ENCODE peak calls at places on chromosomes 3 and 15, in six cellular contexts. O is upper lobe of left lung, X is K562, L is HCT116, Q is HepG2, E is GM12878. I is an unnamed sample.
A peak's percentile ranks its signal among the peaks of the same experiment; 100 is the strongest.

GRCh38 chr3:172107403-172107802 is 68.0 kb downstream of the FNDC3B start:
- ATAC-seq in O (no peak), Q (peak; percentile 5), L (no peak), X (peak; percentile 48), E (peak; percentile 89), I (no peak)

GRCh38 chr3:124635169-124635539 is 95.1 kb upstream of the UMPS start:
- ATAC-seq in L (no peak), Q (peak; percentile 88), O (no peak), E (no peak), X (no peak), I (no peak)

GRCh38 chr15:62125763-62126162 is 39.3 kb downstream of the C2CD4B start:
- ATAC-seq in Q (peak; percentile 87), X (peak; percentile 86), E (no peak), L (peak; percentile 97), O (peak; percentile 55), I (no peak)

GRCh38 chr3:192897005-192897404 is 20.7 kb downstream of the MB21D2 start:
- ATAC-seq in L (no peak), Q (peak; percentile 85), X (no peak), O (no peak), E (no peak), I (no peak)

GRCh38 chr15:57334257-57334656 is 42.0 kb upstream of the CGNL1 start:
- ATAC-seq in O (peak; percentile 71), Q (no peak), E (no peak), X (peak; percentile 57), L (peak; percentile 82), I (peak; percentile 34)

GRCh38 chr3:177236704-177237103 is 39.4 kb upstream of the TBL1XR1 start:
- ATAC-seq in Q (no peak), L (no peak), E (no peak), O (no peak), X (peak; percentile 69), I (no peak)

GRCh38 chr3:84906065-84906464 is 52.7 kb upstream of the CADM2 start:
- ATAC-seq in E (no peak), O (peak; percentile 65), L (no peak), Q (peak; percentile 52), X (no peak), I (no peak)

GRCh38 chr3:53375019-53375418 is 27.7 kb upstream of the DCP1A start:
- ATAC-seq in X (peak; percentile 98), L (peak; percentile 100), Q (peak; percentile 99), O (peak; percentile 93), E (peak; percentile 98), I (peak; percentile 79)

GRCh38 chr3:78660958-78661357 is 1106.8 kb downstream of the ROBO1 start:
- ATAC-seq in E (no peak), X (no peak), O (no peak), Q (no peak), L (no peak), I (peak; percentile 37)

GRCh38 chr3:68936855-68937254 is 4.5 kb upstream of the TAFA4 start:
- ATAC-seq in E (no peak), X (no peak), O (no peak), L (no peak), Q (no peak), I (no peak)

GRCh38 chr3:179179256-179179655 is 31.1 kb downstream of the PIK3CA start:
- ATAC-seq in X (no peak), O (no peak), L (no peak), E (no peak), Q (no peak), I (no peak)

GRCh38 chr3:194401815-194402461 is 2.9 kb upstream of the GP5 start:
- ATAC-seq in E (no peak), Q (peak; percentile 49), X (peak; percentile 76), L (peak; percentile 5), O (peak; percentile 31), I (no peak)

GRCh38 chr3:58009749-58010535 is 1.7 kb downstream of the FLNB start:
- ATAC-seq in X (peak; percentile 3), L (no peak), E (peak; percentile 3), Q (no peak), O (peak; percentile 64), I (no peak)
- TF ChIP-seq POLR2AphosphoS5 in X (no peak), L (no peak), E (no peak), Q (no peak), O (peak; percentile 45), I (no peak)

DNA sequence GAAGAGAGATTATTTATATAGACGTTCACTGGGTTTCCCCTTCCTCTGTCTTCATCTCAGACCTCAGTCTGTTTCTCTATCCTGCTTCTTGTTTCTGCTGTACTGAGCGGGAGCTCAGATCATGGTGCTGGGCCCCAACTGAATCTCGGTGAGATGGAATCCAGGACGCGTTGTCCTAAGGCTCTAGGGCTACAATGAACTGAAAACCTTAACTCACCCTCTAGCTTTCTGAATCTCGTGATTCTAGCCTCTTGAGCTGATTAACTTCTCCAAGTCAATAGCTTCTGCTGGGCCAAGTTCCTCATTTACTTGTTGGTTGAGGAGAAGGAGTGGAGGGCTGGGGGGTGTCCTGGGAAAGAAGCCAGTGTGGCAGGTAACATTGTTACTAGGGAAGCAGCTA is 32.7 kb upstream of the MAP3K13 start:
- ATAC-seq in O (peak; percentile 79), E (no peak), Q (no peak), X (no peak), L (no peak), I (no peak)
- TF ChIP-seq POLR2A in O (no peak), E (no peak), Q (no peak), X (no peak), L (no peak), I (no peak)

DNA sequence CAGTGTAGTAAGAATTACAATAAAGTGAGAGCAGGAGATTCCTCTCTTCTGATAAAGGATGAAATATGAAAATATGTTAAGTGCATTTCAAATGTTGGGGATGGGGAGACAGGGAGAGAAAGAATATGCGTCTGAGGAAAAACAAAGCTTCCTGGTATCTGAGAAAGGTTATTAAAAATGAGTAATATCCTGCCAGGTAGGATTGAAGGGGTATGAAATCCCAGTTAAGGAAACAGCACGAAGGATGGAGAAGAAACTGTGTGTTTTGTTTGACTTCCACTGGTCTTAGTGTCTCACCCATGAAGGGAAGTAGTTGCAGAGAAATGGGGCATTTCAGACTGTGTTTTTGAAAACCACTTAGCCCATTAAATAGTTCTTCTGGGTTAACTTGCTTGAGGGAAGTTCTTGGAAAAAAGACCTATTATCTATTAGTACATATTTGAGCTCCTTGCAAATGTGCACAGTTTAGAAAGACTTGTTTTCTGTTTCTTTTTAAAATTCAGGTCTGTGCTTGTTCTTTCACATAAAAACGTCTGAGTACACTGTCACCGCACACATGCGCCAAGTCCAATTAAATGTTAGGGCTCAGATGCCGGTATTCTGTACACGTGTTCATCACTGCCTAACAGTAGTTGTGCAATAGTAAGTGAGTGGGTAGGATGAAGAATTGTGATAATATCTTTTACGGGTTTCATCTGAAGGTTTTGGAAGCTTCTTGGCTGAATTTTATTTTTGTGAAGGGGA is 196.1 kb upstream of the P2RY1 start:
- ATAC-seq in X (no peak), L (no peak), Q (no peak), E (no peak), O (no peak), I (peak; percentile 76)
- TF ChIP-seq POLR2AphosphoS5 in X (no peak), L (no peak), Q (no peak), E (no peak), O (no peak), I (peak; percentile 10)

GRCh38 chr3:146196789-146197188 is 35.8 kb upstream of the PLOD2 start:
- ATAC-seq in L (no peak), E (no peak), X (no peak), Q (no peak), O (no peak), I (no peak)

GRCh38 chr3:146195605-146196004 is 34.6 kb upstream of the PLOD2 start:
- ATAC-seq in E (no peak), X (no peak), O (no peak), Q (no peak), L (no peak), I (no peak)

GRCh38 chr3:146199762-146200161 is 38.8 kb upstream of the PLOD2 start:
- ATAC-seq in E (no peak), X (no peak), L (no peak), O (no peak), Q (no peak), I (no peak)

GRCh38 chr3:146189519-146190173 is 28.7 kb upstream of the PLOD2 start:
- ATAC-seq in L (peak; percentile 93), Q (peak; percentile 94), O (peak; percentile 75), X (peak; percentile 90), E (peak; percentile 95), I (peak; percentile 69)

GRCh38 chr3:146195030-146195429 is 34.0 kb upstream of the PLOD2 start:
- ATAC-seq in O (no peak), X (no peak), Q (no peak), L (no peak), E (no peak), I (no peak)
- TF ChIP-seq POLR2A in O (no peak), X (no peak), Q (no peak), L (no peak), E (no peak), I (no peak)

DNA sequence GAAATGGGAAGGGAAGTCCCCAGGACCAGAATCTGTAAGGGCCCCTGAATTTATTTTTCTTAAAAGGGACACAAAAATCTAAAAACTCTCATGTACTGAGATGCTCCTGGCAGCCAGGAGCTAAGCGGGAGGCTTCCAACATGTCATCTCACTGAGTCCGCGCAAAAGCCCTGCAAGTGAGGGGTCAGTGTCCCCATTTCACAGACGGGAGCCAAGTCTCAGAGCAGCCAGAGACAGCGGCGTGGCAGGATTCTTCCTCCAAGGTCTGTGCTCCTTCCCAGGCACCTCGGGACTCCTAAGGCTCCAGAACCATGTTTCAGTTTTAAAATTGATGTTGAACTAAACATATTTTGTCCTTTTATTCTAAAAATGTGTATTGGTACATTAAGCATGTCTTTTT is 114.8 kb downstream of the ADCY5 start:
- ATAC-seq in X (no peak), O (no peak), L (no peak), Q (no peak), E (no peak), I (no peak)
- TF ChIP-seq POLR2AphosphoS5 in X (no peak), O (no peak), L (no peak), Q (no peak), E (no peak), I (no peak)